ENCODE peak calls at places on chromosome 21, in four cellular contexts. One of them, this sample, is unnamed.
A peak's percentile ranks its signal among the peaks of the same experiment; 100 is the strongest.

GRCh38 chr21:35503646-35504045 is 454.5 kb upstream of the RUNX1 start:
- DNase-seq in A549: no peak
- DNase-seq in K562: no peak
- DNase-seq in GM12878: no peak
- DNase-seq in this sample: peak; percentile 6

GRCh38 chr21:17343055-17343454 is 169.8 kb upstream of the CXADR start:
- DNase-seq in K562: peak; percentile 8
- DNase-seq in A549: no peak
- DNase-seq in GM12878: no peak
- DNase-seq in this sample: peak; percentile 13

GRCh38 chr21:44579833-44580144 is 615 bp downstream of the KRTAP10-5 start:
- DNase-seq in A549: no peak
- DNase-seq in GM12878: no peak
- DNase-seq in K562: no peak
- DNase-seq in this sample: no peak

GRCh38 chr21:26801524-26801923 is 43.7 kb downstream of the ADAMTS1 start:
- DNase-seq in A549: no peak
- DNase-seq in K562: no peak
- DNase-seq in GM12878: no peak
- DNase-seq in this sample: peak; percentile 94

GRCh38 chr21:46125846-46126301 is 28.0 kb downstream of the COL6A2 start:
- DNase-seq in K562: no peak
- DNase-seq in A549: no peak
- DNase-seq in GM12878: no peak
- DNase-seq in this sample: no peak

GRCh38 chr21:43880111-43880985 is 15.3 kb downstream of the AGPAT3 start:
- DNase-seq in GM12878: no peak
- DNase-seq in A549: no peak
- DNase-seq in K562: no peak
- DNase-seq in this sample: peak; percentile 18

GRCh38 chr21:45153358-45154318 is 79.3 kb downstream of the ADARB1 start:
- DNase-seq in GM12878: no peak
- DNase-seq in K562: no peak
- DNase-seq in A549: no peak
- DNase-seq in this sample: peak; percentile 70

GRCh38 chr21:34187935-34188334 is 114.6 kb downstream of the MRPS6 start:
- DNase-seq in A549: no peak
- DNase-seq in K562: no peak
- DNase-seq in GM12878: no peak
- DNase-seq in this sample: no peak

GRCh38 chr21:43654806-43655489 is 4.3 kb downstream of the HSF2BP start:
- DNase-seq in GM12878: no peak
- DNase-seq in A549: no peak
- DNase-seq in K562: no peak
- DNase-seq in this sample: peak; percentile 70

GRCh38 chr21:30072496-30072895 is 94.1 kb downstream of the CLDN17 start:
- DNase-seq in A549: peak; percentile 21
- DNase-seq in GM12878: no peak
- DNase-seq in K562: no peak
- DNase-seq in this sample: no peak

GRCh38 chr21:43332872-43333300 is 94.0 kb downstream of the SIK1 start:
- DNase-seq in A549: peak; percentile 84
- DNase-seq in K562: no peak
- DNase-seq in GM12878: no peak
- DNase-seq in this sample: peak; percentile 51

GRCh38 chr21:45388611-45389296 is 16.2 kb upstream of the COL18A1 start:
- DNase-seq in GM12878: no peak
- DNase-seq in K562: no peak
- DNase-seq in A549: no peak
- DNase-seq in this sample: no peak

GRCh38 chr21:27339902-27340301 is 373.0 kb upstream of the ADAMTS5 start:
- DNase-seq in K562: no peak
- DNase-seq in A549: no peak
- DNase-seq in GM12878: no peak
- DNase-seq in this sample: peak; percentile 50

GRCh38 chr21:24290151-24290833 is 1317.0 kb downstream of the MRPL39 start:
- DNase-seq in GM12878: no peak
- DNase-seq in K562: no peak
- DNase-seq in A549: no peak
- DNase-seq in this sample: no peak

GRCh38 chr21:29849735-29850176 is 90.0 kb downstream of the GRIK1 start:
- DNase-seq in K562: peak; percentile 74
- DNase-seq in GM12878: peak; percentile 8
- DNase-seq in A549: peak; percentile 38
- DNase-seq in this sample: peak; percentile 57

GRCh38 chr21:33208534-33208933 is 21.2 kb upstream of the IFNAR2 start:
- DNase-seq in GM12878: no peak
- DNase-seq in K562: no peak
- DNase-seq in A549: peak; percentile 47
- DNase-seq in this sample: no peak

GRCh38 chr21:33384851-33385331 is 18.3 kb upstream of the IFNGR2 start:
- DNase-seq in A549: no peak
- DNase-seq in K562: no peak
- DNase-seq in GM12878: no peak
- DNase-seq in this sample: peak; percentile 43

GRCh38 chr21:30541764-30542163 is at the start of gene KRTAP19-6:
- DNase-seq in K562: no peak
- DNase-seq in GM12878: no peak
- DNase-seq in A549: no peak
- DNase-seq in this sample: no peak

GRCh38 chr21:35428489-35428888 is 379.4 kb upstream of the RUNX1 start:
- DNase-seq in K562: no peak
- DNase-seq in GM12878: no peak
- DNase-seq in A549: no peak
- DNase-seq in this sample: no peak

GRCh38 chr21:45406801-45407628 is 2.0 kb downstream of the COL18A1 start:
- DNase-seq in A549: peak; percentile 34
- DNase-seq in GM12878: no peak
- DNase-seq in K562: no peak
- DNase-seq in this sample: no peak

GRCh38 chr21:44050276-44050675 is 38.2 kb downstream of the TRAPPC10 start:
- DNase-seq in GM12878: no peak
- DNase-seq in K562: no peak
- DNase-seq in A549: no peak
- DNase-seq in this sample: no peak

GRCh38 chr21:44477131-44477530 is 21.8 kb downstream of the LRRC3 start:
- DNase-seq in GM12878: no peak
- DNase-seq in K562: no peak
- DNase-seq in A549: no peak
- DNase-seq in this sample: no peak

GRCh38 chr21:46294647-46295176 is 8.6 kb downstream of the YBEY start:
- DNase-seq in K562: peak; percentile 80
- DNase-seq in GM12878: no peak
- DNase-seq in A549: no peak
- DNase-seq in this sample: peak; percentile 68

GRCh38 chr21:23876925-23877558 is 1730.2 kb downstream of the MRPL39 start:
- DNase-seq in A549: no peak
- DNase-seq in GM12878: no peak
- DNase-seq in K562: no peak
- DNase-seq in this sample: no peak

GRCh38 chr21:16194851-16195251 is 465.1 kb downstream of the USP25 start:
- DNase-seq in K562: no peak
- DNase-seq in A549: peak; percentile 40
- DNase-seq in GM12878: no peak
- DNase-seq in this sample: peak; percentile 17

GRCh38 chr21:43806017-43806710 is 16.8 kb downstream of the RRP1 start:
- DNase-seq in GM12878: no peak
- DNase-seq in K562: no peak
- DNase-seq in A549: no peak
- DNase-seq in this sample: no peak

GRCh38 chr21:14554948-14555347 is 8.8 kb upstream of the SAMSN1 start:
- DNase-seq in A549: no peak
- DNase-seq in K562: no peak
- DNase-seq in GM12878: no peak
- DNase-seq in this sample: no peak

GRCh38 chr21:42550817-42551216 is 37.2 kb downstream of the SLC37A1 start:
- DNase-seq in A549: no peak
- DNase-seq in K562: no peak
- DNase-seq in GM12878: no peak
- DNase-seq in this sample: no peak

DNA sequence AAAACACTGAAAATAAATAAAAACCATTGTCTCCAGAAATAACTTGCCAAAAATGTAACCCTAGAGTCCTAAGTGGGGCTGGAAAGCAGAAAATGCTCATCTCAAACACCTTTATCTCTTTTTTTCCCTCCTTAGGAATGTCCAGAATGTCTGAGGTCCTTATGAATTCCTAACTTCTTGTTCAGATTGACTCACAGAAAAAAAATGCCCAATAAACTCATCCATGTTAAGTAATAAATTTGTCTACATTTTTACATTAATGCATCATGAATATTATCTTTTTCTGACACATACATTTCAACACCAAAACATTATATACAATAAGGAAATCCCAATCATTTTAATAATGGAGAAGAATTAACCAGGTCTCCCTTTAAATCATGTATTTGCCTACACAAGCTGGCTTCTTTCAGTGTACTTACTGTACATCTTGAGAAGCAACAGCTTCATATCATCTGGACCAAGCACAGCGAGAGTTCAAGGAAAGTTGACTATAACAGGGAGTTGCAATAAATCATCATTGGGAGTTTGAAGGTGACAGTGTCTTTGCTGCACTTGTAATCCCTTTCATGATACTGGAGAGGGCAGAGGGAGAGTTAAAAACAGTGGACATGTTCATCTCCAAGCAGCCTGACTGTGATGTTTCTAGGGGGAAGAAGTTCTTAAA is 565.2 kb downstream of the LTN1 start:
- DNase-seq in GM12878: no peak
- DNase-seq in K562: no peak
- DNase-seq in A549: no peak
- DNase-seq in this sample: peak; percentile 67
- H3K27ac ChIP-seq in GM12878: no peak overlapping the region
- H3K27ac ChIP-seq in K562: no peak overlapping the region
- H3K27ac ChIP-seq in A549: no peak overlapping the region
- H3K27ac ChIP-seq in this sample: peak overlapping the region; percentile 34

DNA sequence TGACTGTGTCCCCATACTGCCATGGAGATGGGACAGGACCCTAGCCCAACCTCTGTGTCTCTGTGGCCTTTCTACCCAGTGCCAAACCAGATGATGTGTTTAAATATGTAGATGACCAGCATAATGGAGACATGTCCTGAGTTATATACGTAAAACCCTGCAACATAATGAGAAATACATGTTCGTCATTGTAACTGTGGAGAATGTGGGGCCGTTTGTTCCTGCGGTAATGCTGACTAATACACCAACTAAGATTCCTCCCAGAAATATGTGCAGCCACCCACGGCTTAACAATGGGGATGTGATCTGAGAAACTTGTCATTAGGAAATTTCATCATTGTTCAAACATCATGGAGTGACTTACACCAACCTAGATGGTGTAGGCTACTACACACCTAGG is 71.7 kb upstream of the SIM2 start:
- DNase-seq in K562: no peak
- DNase-seq in GM12878: no peak
- DNase-seq in A549: no peak
- DNase-seq in this sample: peak; percentile 41
- TF ChIP-seq ELK1 in K562: no peak
- TF ChIP-seq ELK1 in GM12878: no peak
- TF ChIP-seq ELK1 in A549: no peak
- TF ChIP-seq ELK1 in this sample: no peak

GRCh38 chr21:41167348-41168342 is at the start of gene BACE2:
- DNase-seq in GM12878: no peak
- DNase-seq in K562: peak; percentile 68
- DNase-seq in A549: peak; percentile 72
- DNase-seq in this sample: peak; percentile 68
- H3K27ac ChIP-seq in GM12878: no peak within 1 kb of the TSS
- H3K27ac ChIP-seq in K562: no peak within 1 kb of the TSS
- H3K27ac ChIP-seq in A549: peak within 1 kb of the TSS; percentile 97
- H3K27ac ChIP-seq in this sample: peak within 1 kb of the TSS; percentile 49

DNA sequence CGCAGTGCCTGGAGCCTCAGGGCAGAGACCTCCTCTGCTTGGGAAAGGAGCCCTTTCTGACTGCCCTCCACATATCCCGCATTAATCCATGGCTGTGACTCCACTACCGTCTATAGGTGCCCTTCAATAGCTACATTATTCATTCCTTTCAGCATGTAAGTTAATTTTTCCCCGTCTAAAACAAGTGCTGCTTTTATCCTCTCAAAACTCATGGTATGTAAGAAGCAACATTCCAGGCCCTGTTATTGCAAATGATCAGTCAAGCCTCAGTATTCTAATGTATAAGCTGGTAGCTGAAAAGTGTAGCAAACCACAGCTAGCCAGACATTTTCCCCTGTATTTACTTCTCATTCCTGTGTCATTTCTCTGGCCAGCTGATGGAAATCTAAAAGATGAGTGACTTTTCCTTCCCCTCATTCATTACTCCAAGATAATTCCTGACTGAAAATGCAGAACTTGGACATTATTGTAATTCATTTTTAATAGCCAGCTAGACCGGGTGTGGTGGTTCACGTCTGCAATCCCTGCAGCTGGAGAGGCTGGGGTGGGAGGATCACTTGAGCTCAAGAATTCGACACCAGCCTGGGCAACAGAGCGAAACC is 88.6 kb upstream of the SOD1 start:
- DNase-seq in GM12878: no peak
- DNase-seq in K562: no peak
- DNase-seq in A549: no peak
- DNase-seq in this sample: no peak
- TF ChIP-seq ELK1 in GM12878: no peak
- TF ChIP-seq ELK1 in K562: no peak
- TF ChIP-seq ELK1 in A549: no peak
- TF ChIP-seq ELK1 in this sample: no peak

This sample was measured in IMR-90.